ENCODE peak calls at places on chromosomes 1 and 21, in six cellular contexts. K is uterus, P is body of pancreas, B is GM23338, J is mesendoderm, A is tibial artery. G is an unnamed sample.

GRCh38 chr1:6392081-6392879 is 1.3 kb downstream of the ACOT7 start:
- DNase-seq in B (no peak), A (no peak), K (no peak), J (peak; percentile 29), P (peak; percentile 24), G (no peak)

GRCh38 chr1:53381790-53382401 is 54.0 kb upstream of the LRP8 start:
- DNase-seq in P (no peak), B (no peak), J (no peak), A (no peak), K (no peak), G (no peak)

GRCh38 chr1:244964112-244964971 is 100.0 kb upstream of the HNRNPU start:
- DNase-seq in J (peak; percentile 34), A (no peak), K (no peak), P (peak; percentile 37), B (peak; percentile 47), G (no peak)

GRCh38 chr1:76374111-76374510 is 299.6 kb downstream of the ST6GALNAC3 start:
- DNase-seq in P (no peak), A (no peak), B (no peak), J (no peak), K (no peak), G (no peak)

GRCh38 chr1:145955436-145955835 is 2.4 kb downstream of the LIX1L start:
- DNase-seq in B (no peak), P (no peak), J (no peak), A (no peak), K (no peak), G (no peak)

GRCh38 chr21:15604424-15604823 is 125.4 kb upstream of the USP25 start:
- DNase-seq in B (peak; percentile 51), A (no peak), J (peak; percentile 84), K (no peak), P (no peak), G (no peak)

GRCh38 chr1:161981735-161982525 is 41.7 kb downstream of the OLFML2B start:
- DNase-seq in B (no peak), P (no peak), A (peak; percentile 31), J (no peak), K (no peak), G (no peak)

GRCh38 chr1:147833231-147833840 is 69.3 kb upstream of the GJA8 start:
- DNase-seq in P (no peak), B (no peak), J (peak; percentile 95), K (no peak), A (no peak), G (no peak)

GRCh38 chr1:173377266-173377665 is 99.9 kb upstream of the PRDX6 start:
- DNase-seq in P (no peak), K (no peak), B (no peak), J (no peak), A (no peak), G (no peak)

GRCh38 chr1:206556047-206556747 is 48.9 kb downstream of the RASSF5 start:
- DNase-seq in P (no peak), K (no peak), J (no peak), A (no peak), B (no peak), G (no peak)

GRCh38 chr1:147892731-147893214 is 9.8 kb upstream of the GJA8 start:
- DNase-seq in B (peak; percentile 72), A (no peak), J (peak; percentile 68), K (no peak), P (peak; percentile 34), G (no peak)

GRCh38 chr1:32066489-32066873 is 6.3 kb upstream of the TMEM39B start:
- DNase-seq in K (no peak), A (peak; percentile 88), B (no peak), J (peak; percentile 53), P (peak; percentile 59), G (peak; percentile 91)

GRCh38 chr1:38267037-38268036 is 220.7 kb upstream of the POU3F1 start:
- DNase-seq in K (no peak), A (no peak), J (no peak), P (no peak), B (peak; percentile 16), G (no peak)

DNA sequence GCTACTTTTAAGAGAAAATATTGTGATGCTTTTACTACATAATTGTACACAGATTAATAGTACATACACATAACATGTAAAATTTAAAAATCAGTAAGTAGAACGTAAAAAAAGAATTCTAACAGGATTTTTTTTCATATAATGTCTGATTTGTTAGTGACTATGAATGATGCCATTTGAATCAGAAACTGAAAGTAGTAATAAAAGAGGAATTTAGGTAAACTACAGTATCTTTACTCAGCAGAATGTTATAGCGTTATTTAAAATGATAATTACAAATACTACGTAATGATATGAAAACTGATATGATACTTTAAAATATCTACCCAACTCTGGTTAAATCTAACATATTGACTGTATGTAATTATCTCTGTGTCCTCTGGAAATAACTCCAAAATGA is 116.1 kb downstream of the DENND1B start:
- DNase-seq in A (no peak), P (no peak), J (no peak), B (no peak), K (no peak), G (no peak)
- H3K4me3 ChIP-seq in A (no peak overlapping the region), P (no peak overlapping the region), J (no peak overlapping the region), B (no peak overlapping the region), K (no peak overlapping the region), G (no peak overlapping the region)

GRCh38 chr1:30685796-30686165 is 37.6 kb downstream of the MATN1 start:
- DNase-seq in A (peak; percentile 60), B (peak; percentile 71), P (no peak), K (peak; percentile 18), J (no peak), G (no peak)
- H3K4me3 ChIP-seq in A (no peak overlapping the region), B (peak overlapping the region; percentile 66), P (no peak overlapping the region), K (no peak overlapping the region), J (no peak overlapping the region), G (no peak overlapping the region)

GRCh38 chr1:93591833-93592635 is 89.6 kb downstream of the BCAR3 start:
- DNase-seq in A (no peak), B (no peak), P (peak; percentile 93), J (no peak), K (no peak), G (no peak)
- H3K4me3 ChIP-seq in A (no peak overlapping the region), B (no peak overlapping the region), P (no peak overlapping the region), J (no peak overlapping the region), K (no peak overlapping the region), G (no peak overlapping the region)

DNA sequence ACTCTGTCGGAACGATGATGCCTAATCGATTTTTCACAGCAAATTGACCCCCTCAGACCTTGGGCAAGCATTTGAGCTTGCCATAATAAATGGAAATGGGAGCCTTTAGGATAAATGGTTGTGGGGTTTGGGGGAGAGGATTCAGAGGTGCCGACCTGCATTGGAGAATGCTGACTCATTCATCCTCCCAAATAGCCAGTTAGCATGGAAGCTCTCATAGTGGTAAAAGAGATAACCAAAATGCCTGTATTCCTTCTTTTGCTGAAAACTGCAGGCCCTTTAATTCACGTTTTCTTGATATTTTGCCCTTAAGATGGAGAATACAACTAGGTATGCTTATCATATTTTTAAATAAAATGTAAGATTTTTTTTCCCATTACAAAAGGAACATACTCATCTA is 392.6 kb upstream of the DEPDC1 start:
- DNase-seq in A (no peak), K (no peak), J (peak; percentile 22), B (no peak), P (no peak), G (no peak)
- H3K4me3 ChIP-seq in A (no peak overlapping the region), K (no peak overlapping the region), J (no peak overlapping the region), B (no peak overlapping the region), P (no peak overlapping the region), G (no peak overlapping the region)

GRCh38 chr1:158124999-158125398 is 55.7 kb upstream of the CD1D start:
- DNase-seq in J (peak; percentile 98), K (peak; percentile 91), B (peak; percentile 100), A (peak; percentile 92), P (peak; percentile 92), G (peak; percentile 96)
- H3K4me3 ChIP-seq in J (no peak overlapping the region), K (no peak overlapping the region), B (no peak overlapping the region), A (no peak overlapping the region), P (no peak overlapping the region), G (no peak overlapping the region)

GRCh38 chr1:198678901-198679329 is 40.1 kb downstream of the PTPRC start:
- DNase-seq in J (no peak), B (peak; percentile 10), K (no peak), A (no peak), P (no peak), G (no peak)
- H3K4me3 ChIP-seq in J (no peak overlapping the region), B (no peak overlapping the region), K (no peak overlapping the region), A (no peak overlapping the region), P (no peak overlapping the region), G (no peak overlapping the region)

DNA sequence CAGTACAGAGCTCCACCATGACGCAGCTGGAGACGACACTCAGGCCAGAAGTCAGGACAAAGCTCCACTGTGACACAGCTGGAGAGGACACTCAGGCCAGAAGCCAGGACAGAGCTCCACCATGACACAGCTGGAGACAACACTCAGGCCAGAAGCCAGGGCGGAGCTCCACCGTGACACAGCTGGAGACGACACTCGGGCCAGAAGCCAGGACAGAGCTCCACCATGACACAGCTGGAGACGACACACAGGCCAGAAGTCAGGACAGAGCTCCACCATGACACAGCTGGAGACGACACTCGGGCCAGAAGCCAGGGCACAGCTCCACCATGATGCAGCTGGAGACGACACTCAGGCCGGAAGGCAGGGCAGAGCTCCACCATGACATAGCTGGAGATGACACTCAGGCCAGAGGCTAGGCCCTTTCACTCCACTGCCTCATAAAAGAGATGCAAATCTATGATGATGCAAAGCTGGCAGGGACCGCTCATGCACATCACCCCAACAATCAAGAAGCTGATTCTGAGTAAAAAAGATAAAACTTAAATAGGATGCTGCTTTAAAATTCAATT is 13.6 kb upstream of the OR2B11 start:
- DNase-seq in J (no peak), K (no peak), P (no peak), B (no peak), A (no peak), G (no peak)
- H3K4me3 ChIP-seq in J (no peak overlapping the region), K (no peak overlapping the region), P (no peak overlapping the region), B (no peak overlapping the region), A (no peak overlapping the region), G (no peak overlapping the region)

DNA sequence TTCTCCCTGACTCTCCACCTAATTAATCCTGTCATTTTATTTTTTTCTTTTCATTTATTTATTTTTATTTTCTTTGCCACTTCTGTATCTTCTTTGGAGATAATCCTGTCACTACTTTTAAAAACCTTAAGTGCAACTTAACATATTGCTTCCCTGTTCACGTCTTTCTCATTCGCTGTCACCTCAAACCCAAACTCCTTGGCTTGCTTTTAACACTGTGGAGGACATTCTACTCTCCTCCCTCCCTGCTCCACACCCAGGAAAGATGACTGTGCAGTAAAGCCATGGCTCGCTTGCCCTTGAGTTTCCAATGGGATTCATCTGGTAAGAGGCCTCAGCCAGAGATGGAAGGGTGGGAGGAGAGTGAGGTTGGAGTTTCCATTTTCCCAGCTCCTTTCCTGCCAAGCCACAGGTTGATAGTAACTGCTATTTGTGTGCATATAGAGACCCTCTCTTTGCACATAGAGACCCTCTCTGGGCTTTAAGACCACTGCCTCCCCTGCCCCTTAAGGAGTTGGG is 6.4 kb upstream of the BRWD1 start:
- DNase-seq in K (no peak), A (no peak), P (no peak), J (no peak), B (no peak), G (peak; percentile 66)
- H3K4me3 ChIP-seq in K (no peak overlapping the region), A (no peak overlapping the region), P (no peak overlapping the region), J (no peak overlapping the region), B (no peak overlapping the region), G (no peak overlapping the region)

GRCh38 chr1:93992954-93993353 is 83.7 kb upstream of the GCLM start:
- DNase-seq in A (no peak), B (no peak), J (no peak), P (no peak), K (no peak), G (peak; percentile 5)
- H3K4me3 ChIP-seq in A (no peak overlapping the region), B (no peak overlapping the region), J (no peak overlapping the region), P (no peak overlapping the region), K (no peak overlapping the region), G (no peak overlapping the region)